ENCODE peak calls at places on chromosomes 3 and 15, in four cellular contexts. R is WTC11, L is NCI-H345, W is renal cortical epithelial cell. X is an unnamed sample.

GRCh38 chr3:3778641-3779270 is 20.5 kb upstream of the LRRN1 start:
- DNase-seq in L (no peak), W (peak; percentile 26), R (no peak), X (no peak)

GRCh38 chr3:126125781-126126251 is 41.9 kb upstream of the SLC41A3 start:
- DNase-seq in W (no peak), L (no peak), R (peak; percentile 4), X (no peak)

GRCh38 chr3:17320266-17320665 is 422.2 kb downstream of the TBC1D5 start:
- DNase-seq in W (no peak), R (no peak), L (no peak), X (no peak)

GRCh38 chr3:122484985-122485384 is 29.8 kb downstream of the KPNA1 start:
- DNase-seq in R (no peak), L (no peak), W (peak; percentile 75), X (no peak)

GRCh38 chr3:55725681-55726500 is 238.8 kb upstream of the WNT5A start:
- DNase-seq in W (no peak), R (no peak), L (peak; percentile 21), X (no peak)

GRCh38 chr15:80677041-80677440 is 18.1 kb upstream of the ABHD17C start:
- DNase-seq in W (no peak), L (no peak), R (no peak), X (no peak)

GRCh38 chr15:96362001-96362758 is 31.7 kb downstream of the NR2F2 start:
- DNase-seq in W (no peak), L (no peak), R (no peak), X (peak; percentile 40)

GRCh38 chr15:78007965-78008886 is 69.3 kb downstream of the TBC1D2B start:
- DNase-seq in L (no peak), W (no peak), R (no peak), X (no peak)

GRCh38 chr3:62201438-62202035 is 171.8 kb downstream of the FEZF2 start:
- DNase-seq in W (peak; percentile 42), R (no peak), L (peak; percentile 6), X (peak; percentile 72)

GRCh38 chr3:4906107-4906621 is 73.1 kb upstream of the BHLHE40 start:
- DNase-seq in L (peak; percentile 84), R (no peak), W (peak; percentile 98), X (no peak)

GRCh38 chr3:184066211-184066610 is 13.4 kb downstream of the HTR3C start:
- DNase-seq in L (no peak), R (no peak), W (no peak), X (no peak)

GRCh38 chr3:173709026-173709425 is 311.5 kb downstream of the NLGN1 start:
- DNase-seq in L (no peak), R (no peak), W (peak; percentile 58), X (no peak)

GRCh38 chr3:64954995-64955636 is 267.3 kb upstream of the ADAMTS9 start:
- DNase-seq in L (no peak), R (no peak), W (no peak), X (no peak)

GRCh38 chr3:132386259-132386658 is 31.0 kb upstream of the DNAJC13 start:
- DNase-seq in L (no peak), R (no peak), W (no peak), X (no peak)

GRCh38 chr3:129054605-129055104 is 5.9 kb upstream of the GP9 start:
- DNase-seq in R (no peak), W (no peak), L (no peak), X (no peak)

GRCh38 chr15:73794501-73795133 is 41.5 kb upstream of the INSYN1 start:
- DNase-seq in R (no peak), W (peak; percentile 22), L (no peak), X (no peak)

GRCh38 chr3:164641071-164641470 is 437.2 kb downstream of the SI start:
- DNase-seq in L (no peak), R (no peak), W (no peak), X (no peak)

GRCh38 chr3:14689247-14689980 is 14.5 kb downstream of the C3orf20 start:
- DNase-seq in L (no peak), W (no peak), R (no peak), X (no peak)

GRCh38 chr3:108029466-108029865 is 61.4 kb downstream of the CD47 start:
- DNase-seq in R (no peak), L (no peak), W (no peak), X (no peak)

GRCh38 chr15:76183906-76184639 is 124.3 kb downstream of the TMEM266 start:
- DNase-seq in L (no peak), R (no peak), W (no peak), X (no peak)

X was measured in H7.